ENCODE peak calls at places on chromosomes 12 and 14, in four cellular contexts. L, A, C and V are unnamed samples.

GRCh38 chr14:88749139-88749538 is 43.6 kb downstream of the EML5 start:
- DNase-seq in L (no peak), A (no peak), C (no peak), V (no peak)

GRCh38 chr12:122726056-122726558 is 4.5 kb downstream of the HCAR1 start:
- DNase-seq in L (no peak), A (no peak), C (no peak), V (no peak)

GRCh38 chr12:69569236-69569635 is 16.0 kb upstream of the CCT2 start:
- DNase-seq in L (no peak), A (no peak), C (no peak), V (no peak)

GRCh38 chr14:71698698-71699097 is 233.5 kb upstream of the RGS6 start:
- DNase-seq in L (no peak), A (no peak), C (no peak), V (no peak)

GRCh38 chr12:112126000-112126431 is 656 bp downstream of the TRAFD1 start:
- DNase-seq in L (no peak), A (no peak), C (no peak), V (peak; percentile 32)

GRCh38 chr14:49203676-49204075 is 382.5 kb downstream of the RPS29 start:
- DNase-seq in L (no peak), A (no peak), C (no peak), V (no peak)

GRCh38 chr12:106147956-106148355 is 9.2 kb upstream of the NUAK1 start:
- DNase-seq in L (peak; percentile 44), A (no peak), C (peak; percentile 82), V (no peak)

GRCh38 chr12:15423629-15424028 is 101.3 kb downstream of the PTPRO start:
- DNase-seq in L (no peak), A (no peak), C (no peak), V (no peak)

GRCh38 chr12:124341645-124342069 is 46.8 kb downstream of the RFLNA start:
- DNase-seq in L (no peak), A (no peak), C (no peak), V (no peak)

GRCh38 chr14:71362282-71362681 is 455.0 kb downstream of the PCNX1 start:
- DNase-seq in L (no peak), A (no peak), C (no peak), V (no peak)

GRCh38 chr12:68233498-68233897 is 7.9 kb upstream of the IL26 start:
- DNase-seq in L (no peak), A (no peak), C (no peak), V (no peak)

GRCh38 chr12:82994117-82994516 is 307.4 kb downstream of the TMTC2 start:
- DNase-seq in L (no peak), A (no peak), C (no peak), V (no peak)

GRCh38 chr14:67263499-67264149 is 22.4 kb downstream of the PALS1 start:
- DNase-seq in L (no peak), A (no peak), C (no peak), V (no peak)

GRCh38 chr12:25712169-25712568 is 159.1 kb upstream of the LMNTD1 start:
- DNase-seq in L (no peak), A (no peak), C (no peak), V (no peak)

GRCh38 chr14:61048640-61049039 is 67.6 kb downstream of the SLC38A6 start:
- DNase-seq in L (no peak), A (no peak), C (no peak), V (no peak)

GRCh38 chr14:103204852-103205540 is 81.7 kb downstream of the TNFAIP2 start:
- DNase-seq in L (no peak), A (no peak), C (no peak), V (no peak)

GRCh38 chr14:100857923-100858837 is 32.3 kb downstream of the MEG3 start:
- DNase-seq in L (no peak), A (no peak), C (no peak), V (no peak)

GRCh38 chr14:59161571-59162175 is 26.8 kb upstream of the DAAM1 start:
- DNase-seq in L (no peak), A (no peak), C (peak; percentile 66), V (peak; percentile 7)

GRCh38 chr14:61322799-61323290 is 1.5 kb downstream of the PRKCH start:
- DNase-seq in L (no peak), A (no peak), C (no peak), V (peak; percentile 45)

GRCh38 chr12:113048716-113049127 is 7.8 kb upstream of the DTX1 start:
- DNase-seq in L (peak; percentile 85), A (peak; percentile 56), C (peak; percentile 71), V (peak; percentile 46)

GRCh38 chr12:92002673-92003382 is 142.8 kb downstream of the BTG1 start:
- DNase-seq in L (no peak), A (no peak), C (no peak), V (no peak)
- H3K27ac ChIP-seq in L (peak overlapping the region; percentile 22), A (peak overlapping the region; percentile 16), C (peak overlapping the region; percentile 13), V (no peak overlapping the region)

GRCh38 chr12:50104614-50105366 is 982 bp downstream of the GPD1 start:
- DNase-seq in L (peak; percentile 54), A (no peak), C (no peak), V (no peak)
- H3K9me3 ChIP-seq in L (no peaks in the 10 kb centered on the region), A (no peaks in the 10 kb centered on the region), C (no peaks in the 10 kb centered on the region), V (no peaks in the 10 kb centered on the region)

GRCh38 chr14:95409472-95410307 is 90.0 kb upstream of the CLMN start:
- DNase-seq in L (no peak), A (no peak), C (no peak), V (no peak)
- H3K27ac ChIP-seq in L (no peak overlapping the region), A (no peak overlapping the region), C (peak overlapping the region; percentile 54), V (no peak overlapping the region)

GRCh38 chr14:105854600-105855245 is 328.3 kb downstream of the TMEM121 start:
- DNase-seq in L (peak; percentile 4), A (no peak), C (peak; percentile 52), V (no peak)
- H3K9me3 ChIP-seq in L (no peaks in the 10 kb centered on the region), A (no peaks in the 10 kb centered on the region), C (no peaks in the 10 kb centered on the region), V (no peaks in the 10 kb centered on the region)

DNA sequence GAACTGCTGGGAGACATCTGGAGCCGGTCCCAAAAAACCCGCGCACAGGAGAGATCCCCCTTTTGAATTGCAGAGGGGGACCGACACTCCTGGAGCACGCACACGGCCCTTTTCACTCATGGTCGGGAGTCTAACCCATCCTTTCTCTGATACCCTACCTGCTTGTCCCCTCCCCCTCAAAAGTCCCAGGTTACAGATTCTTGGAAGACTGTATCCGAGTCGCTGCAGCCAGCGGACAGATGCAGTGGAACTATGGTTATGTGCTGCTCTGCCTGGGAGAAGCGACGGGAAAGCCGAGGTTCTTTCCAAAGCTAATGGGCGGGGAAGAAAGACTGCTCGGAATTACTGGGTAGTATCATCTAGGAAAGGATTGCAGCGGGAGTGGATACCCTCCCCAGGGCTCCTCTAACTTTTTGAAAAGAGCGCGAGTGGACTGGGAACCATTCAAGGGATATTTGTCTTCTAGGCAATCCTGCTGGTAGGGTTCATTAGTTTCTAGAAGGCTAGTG is 1.5 kb downstream of the PTHLH start:
- DNase-seq in L (peak; percentile 25), A (no peak), C (no peak), V (no peak)
- H3K27ac ChIP-seq in L (no peak overlapping the region), A (no peak overlapping the region), C (no peak overlapping the region), V (no peak overlapping the region)

GRCh38 chr14:38705220-38705619 is 397.8 kb downstream of the SEC23A start:
- DNase-seq in L (no peak), A (no peak), C (no peak), V (no peak)

DNA sequence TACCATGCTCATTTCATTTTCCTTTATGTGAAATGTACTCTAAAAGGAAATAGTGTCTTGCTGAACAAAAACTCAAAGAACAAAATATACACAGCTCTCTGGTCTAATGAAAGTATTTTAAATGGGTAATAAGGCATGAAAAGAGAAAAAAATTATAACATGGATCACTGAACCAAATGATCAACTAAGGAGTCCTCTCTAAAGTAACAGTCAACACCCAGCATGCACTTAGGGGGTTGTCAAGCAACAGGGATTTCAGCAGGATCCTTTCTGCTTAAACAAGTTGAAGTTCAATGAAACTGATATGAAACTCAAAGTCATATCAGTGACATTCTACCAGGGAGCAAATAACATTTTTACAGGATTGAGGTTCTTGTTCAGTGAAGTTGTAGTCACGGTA is 398.8 kb downstream of the SEC23A start:
- DNase-seq in L (no peak), A (no peak), C (no peak), V (no peak)
- H3K9me3 ChIP-seq in L (no peaks in the 10 kb centered on the region), A (no peaks in the 10 kb centered on the region), C (no peaks in the 10 kb centered on the region), V (no peaks in the 10 kb centered on the region)

GRCh38 chr14:53840444-53840843 is 116.2 kb downstream of the BMP4 start:
- DNase-seq in L (no peak), A (no peak), C (no peak), V (no peak)
- H3K27ac ChIP-seq in L (no peak overlapping the region), A (no peak overlapping the region), C (no peak overlapping the region), V (no peak overlapping the region)

DNA sequence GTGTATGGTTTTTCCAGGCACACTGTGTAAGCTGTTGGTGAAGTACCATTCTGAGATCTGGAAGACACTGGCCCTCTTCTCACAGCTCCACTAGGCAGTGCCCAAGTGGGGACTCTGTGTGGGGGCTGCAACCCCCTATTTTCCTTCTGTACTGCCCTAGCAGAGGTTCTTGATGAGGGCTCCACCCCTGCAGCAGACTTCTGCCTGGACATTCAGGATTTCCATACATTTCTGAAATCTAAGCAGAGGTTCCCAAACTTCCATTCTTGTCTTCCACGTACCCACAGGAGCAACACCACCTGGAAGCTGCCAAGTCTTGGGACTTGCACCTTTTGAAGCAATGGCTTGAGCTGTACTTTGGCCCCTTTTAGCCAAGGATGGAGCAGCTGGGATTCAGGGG is 85.2 kb upstream of the PRMT8 start:
- DNase-seq in L (no peak), A (no peak), C (no peak), V (no peak)
- H3K9me3 ChIP-seq in L (no peaks in the 10 kb centered on the region), A (no peaks in the 10 kb centered on the region), C (peaks cover 35% of the 10 kb centered on the region), V (peaks cover 37% of the 10 kb centered on the region)

GRCh38 chr14:32560213-32560857 is 231.2 kb downstream of the AKAP6 start:
- DNase-seq in L (peak; percentile 72), A (no peak), C (peak; percentile 63), V (no peak)
- H3K27ac ChIP-seq in L (no peak overlapping the region), A (no peak overlapping the region), C (no peak overlapping the region), V (no peak overlapping the region)

GRCh38 chr12:76202621-76203020 is 118.1 kb upstream of the NAP1L1 start:
- DNase-seq in L (no peak), A (no peak), C (no peak), V (no peak)
- H3K9me3 ChIP-seq in L (no peaks in the 10 kb centered on the region), A (peaks cover 8% of the 10 kb centered on the region), C (peaks cover 25% of the 10 kb centered on the region), V (peaks cover 31% of the 10 kb centered on the region)